ENCODE peak calls at places on chromosomes 7 and 10, in eight cellular contexts. I is NB4, R is tibial artery, W is neural crest cell, O is colonic mucosa, A is cardiac fibroblast, E is adrenal gland, N is right atrium auricular region. V is an unnamed sample.
A peak's percentile ranks its signal among the peaks of the same experiment; 100 is the strongest.

GRCh38 chr7:45580053-45580872 is 6.1 kb downstream of the ADCY1 start:
- DNase-seq in O (no peak), R (no peak), W (no peak), E (no peak), N (no peak), I (peak; percentile 18), A (no peak), V (peak; percentile 28)

GRCh38 chr10:33211123-33211878 is 123.2 kb downstream of the NRP1 start:
- DNase-seq in W (no peak), I (no peak), A (peak; percentile 90), O (no peak), N (peak; percentile 75), E (no peak), R (peak; percentile 63), V (no peak)

GRCh38 chr10:83871486-83872081 is 267.7 kb upstream of the GHITM start:
- DNase-seq in A (peak; percentile 70), N (peak; percentile 68), O (peak; percentile 72), I (peak; percentile 77), W (peak; percentile 80), R (peak; percentile 51), E (peak; percentile 89), V (peak; percentile 62)

GRCh38 chr7:29022291-29022988 is 64.3 kb upstream of the TRIL start:
- DNase-seq in R (no peak), E (no peak), A (no peak), N (no peak), I (no peak), W (no peak), O (no peak), V (no peak)

GRCh38 chr10:83222832-83223742 is 916.2 kb upstream of the GHITM start:
- DNase-seq in A (no peak), E (no peak), O (no peak), N (no peak), R (no peak), W (no peak), I (no peak), V (no peak)

GRCh38 chr7:128974241-128974934 is 36.7 kb downstream of the IRF5 start:
- DNase-seq in N (no peak), R (no peak), A (peak; percentile 75), E (no peak), O (no peak), I (no peak), W (no peak), V (no peak)

GRCh38 chr7:154415709-154416399 is 363.7 kb downstream of the DPP6 start:
- DNase-seq in O (no peak), W (no peak), R (no peak), E (no peak), A (no peak), N (no peak), I (no peak), V (no peak)

GRCh38 chr7:128389085-128389814 is 20.5 kb downstream of the IMPDH1 start:
- DNase-seq in I (no peak), O (no peak), A (no peak), E (no peak), N (no peak), R (no peak), W (no peak), V (no peak)

GRCh38 chr7:34225193-34225592 is 319.9 kb downstream of the BMPER start:
- DNase-seq in I (no peak), A (no peak), O (no peak), R (no peak), E (no peak), W (no peak), N (no peak), V (no peak)

GRCh38 chr7:50206521-50207250 is 97.8 kb upstream of the IKZF1 start:
- DNase-seq in O (no peak), W (no peak), I (peak; percentile 93), N (no peak), E (peak; percentile 56), A (no peak), R (no peak), V (no peak)

GRCh38 chr7:17651926-17652385 is 288.3 kb downstream of the SNX13 start:
- DNase-seq in A (peak; percentile 96), R (no peak), E (no peak), W (no peak), I (no peak), O (no peak), N (no peak), V (no peak)

GRCh38 chr7:133060016-133060415 is 21.9 kb downstream of the CHCHD3 start:
- DNase-seq in N (no peak), R (no peak), I (peak; percentile 28), A (no peak), E (no peak), O (no peak), W (no peak), V (no peak)

GRCh38 chr7:90459888-90460287 is 9.6 kb upstream of the PTTG1IP2 start:
- DNase-seq in I (no peak), A (peak; percentile 22), O (no peak), N (no peak), E (no peak), R (no peak), W (no peak), V (no peak)

GRCh38 chr10:13690281-13690825 is 103.6 kb downstream of the PRPF18 start:
- DNase-seq in A (no peak), W (no peak), I (no peak), R (no peak), E (no peak), N (no peak), O (no peak), V (no peak)

GRCh38 chr7:5452470-5452899 is 28.9 kb upstream of the TNRC18 start:
- DNase-seq in W (no peak), E (no peak), A (no peak), O (no peak), R (peak; percentile 31), N (no peak), I (no peak), V (no peak)

GRCh38 chr7:5452937-5453540 is 29.4 kb upstream of the TNRC18 start:
- DNase-seq in N (peak; percentile 87), E (no peak), R (peak; percentile 46), I (peak; percentile 92), A (peak; percentile 89), W (no peak), O (no peak), V (peak; percentile 41)

GRCh38 chr7:5448378-5449042 is 24.9 kb upstream of the TNRC18 start:
- DNase-seq in E (no peak), R (no peak), I (no peak), A (no peak), N (no peak), W (no peak), O (no peak), V (no peak)

GRCh38 chr7:5451391-5451790 is 27.8 kb upstream of the TNRC18 start:
- DNase-seq in W (no peak), N (no peak), R (no peak), O (no peak), I (no peak), A (no peak), E (no peak), V (no peak)

GRCh38 chr7:5450549-5451327 is 27.1 kb upstream of the TNRC18 start:
- DNase-seq in E (peak; percentile 74), O (peak; percentile 58), W (peak; percentile 52), A (peak; percentile 52), R (peak; percentile 37), N (no peak), I (peak; percentile 72), V (peak; percentile 61)
- TF ChIP-seq CTCF in E (peak; percentile 76), O (peak; percentile 49), W (peak; percentile 75), A (peak; percentile 50), R (peak; percentile 71), N (peak; percentile 37), I (peak; percentile 46), V (peak; percentile 91)

GRCh38 chr10:120788756-120789155 is 62.4 kb upstream of the WDR11 start:
- DNase-seq in R (no peak), I (no peak), O (no peak), N (no peak), W (no peak), A (no peak), E (no peak), V (no peak)
- TF ChIP-seq CTCF in R (no peak), I (no peak), O (no peak), N (no peak), W (no peak), A (no peak), E (no peak), V (no peak)

DNA sequence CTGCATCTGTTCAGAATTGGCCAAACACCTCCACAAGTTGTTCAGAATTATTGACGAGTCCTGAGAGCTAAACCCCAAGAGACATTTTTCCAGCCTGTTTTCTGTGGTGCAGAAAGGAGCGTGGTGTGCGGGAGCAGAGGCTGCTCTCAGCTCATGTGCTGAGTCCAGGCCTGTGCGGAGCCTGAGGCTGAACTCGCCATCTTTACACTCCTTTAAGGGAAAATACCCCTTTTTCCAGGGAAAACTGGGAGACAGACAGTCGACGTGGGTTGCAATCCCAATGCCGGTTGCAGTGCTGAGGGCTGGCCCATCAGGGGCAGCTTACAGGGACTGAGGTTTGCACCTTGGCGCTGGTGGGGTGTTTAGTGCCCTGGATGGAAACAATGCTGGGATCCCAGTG is 112.2 kb downstream of the ADARB2 start:
- DNase-seq in N (no peak), R (no peak), I (no peak), A (no peak), O (no peak), E (no peak), W (no peak), V (no peak)
- TF ChIP-seq CTCF in N (no peak), R (no peak), I (no peak), A (no peak), O (no peak), E (no peak), W (no peak), V (no peak)

GRCh38 chr10:4514445-4515108 is 311.4 kb upstream of the AKR1E2 start:
- DNase-seq in A (peak; percentile 56), E (peak; percentile 73), R (peak; percentile 73), O (peak; percentile 23), N (peak; percentile 81), I (peak; percentile 69), W (no peak), V (no peak)

GRCh38 chr10:4515711-4516110 is 310.3 kb upstream of the AKR1E2 start:
- DNase-seq in I (no peak), R (no peak), W (no peak), E (no peak), A (no peak), N (no peak), O (no peak), V (no peak)

GRCh38 chr10:4511559-4511958 is 314.4 kb upstream of the AKR1E2 start:
- DNase-seq in A (no peak), I (no peak), N (no peak), W (no peak), O (no peak), R (no peak), E (no peak), V (no peak)

GRCh38 chr10:4509405-4509804 is 316.6 kb upstream of the AKR1E2 start:
- DNase-seq in W (no peak), I (no peak), A (no peak), O (no peak), E (no peak), R (no peak), N (no peak), V (no peak)

DNA sequence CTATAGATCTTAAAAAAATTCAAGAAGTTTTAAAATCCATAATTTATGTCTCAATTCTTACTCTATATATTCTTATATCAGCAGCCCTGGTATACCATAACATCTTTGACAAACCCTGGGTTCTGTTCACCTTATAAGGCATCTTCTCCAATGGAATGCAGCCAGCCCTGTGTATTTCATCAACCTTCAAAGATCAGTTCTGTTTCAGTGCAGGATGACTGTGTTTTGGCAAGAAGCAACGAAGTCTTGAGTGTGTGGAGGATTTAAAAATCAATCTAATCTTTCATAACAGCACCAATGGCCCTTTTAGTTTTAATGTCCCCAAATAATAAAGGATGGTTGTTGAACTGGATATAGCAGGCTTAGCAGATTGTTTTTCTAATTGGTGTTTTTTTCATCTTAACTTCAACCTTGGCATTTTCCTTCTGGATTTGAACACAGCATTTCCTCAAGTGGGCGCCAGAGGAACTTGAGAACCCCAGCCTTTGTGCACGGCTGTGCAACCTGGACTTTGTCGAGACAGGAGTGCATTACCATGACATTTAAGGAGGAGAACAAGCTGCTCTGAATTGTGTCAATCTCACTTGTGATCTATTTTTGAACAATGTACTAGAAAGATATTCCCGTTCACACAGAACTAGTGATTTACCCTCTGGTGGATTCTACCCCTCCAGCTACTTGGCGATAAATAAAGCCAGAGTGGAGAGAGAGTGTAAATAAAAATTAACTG is 313.3 kb upstream of the AKR1E2 start:
- DNase-seq in I (peak; percentile 34), A (peak; percentile 85), W (no peak), N (peak; percentile 67), R (no peak), O (peak; percentile 39), E (no peak), V (peak; percentile 59)
- TF ChIP-seq CTCF in I (peak; percentile 20), A (peak; percentile 72), W (peak; percentile 63), N (no peak), R (peak; percentile 36), O (peak; percentile 32), E (peak; percentile 29), V (peak; percentile 62)